ENCODE peak calls at places on chromosomes 16 and 17, in six cellular contexts. One of them, this sample, is unnamed.

GRCh38 chr17:40104570-40105471 is 4.4 kb upstream of the NR1D1 start:
- DNase-seq in prostate gland: peak
- DNase-seq in H1: no peak
- DNase-seq in Panc1: no peak
- DNase-seq in transverse colon: no peak
- DNase-seq in endothelial cell of umbilical vein: no peak
- DNase-seq in this sample: no peak

GRCh38 chr16:50538411-50539052 is 9.7 kb upstream of the NKD1 start:
- DNase-seq in H1: no peak
- DNase-seq in transverse colon: no peak
- DNase-seq in endothelial cell of umbilical vein: no peak
- DNase-seq in prostate gland: no peak
- DNase-seq in Panc1: no peak
- DNase-seq in this sample: no peak

GRCh38 chr17:21313320-21313719 is 28.8 kb downstream of the MAP2K3 start:
- DNase-seq in Panc1: no peak
- DNase-seq in prostate gland: no peak
- DNase-seq in H1: no peak
- DNase-seq in transverse colon: no peak
- DNase-seq in endothelial cell of umbilical vein: no peak
- DNase-seq in this sample: no peak

GRCh38 chr17:64736804-64737492 is 74.8 kb upstream of the SMURF2 start:
- DNase-seq in endothelial cell of umbilical vein: peak
- DNase-seq in prostate gland: peak
- DNase-seq in H1: no peak
- DNase-seq in Panc1: no peak
- DNase-seq in transverse colon: peak
- DNase-seq in this sample: no peak

GRCh38 chr17:74882517-74883240 is 9.9 kb upstream of the FDXR start:
- DNase-seq in prostate gland: no peak
- DNase-seq in Panc1: no peak
- DNase-seq in transverse colon: no peak
- DNase-seq in H1: no peak
- DNase-seq in endothelial cell of umbilical vein: no peak
- DNase-seq in this sample: no peak

GRCh38 chr17:9951803-9952202 is 46.7 kb upstream of the RCVRN start:
- DNase-seq in transverse colon: no peak
- DNase-seq in endothelial cell of umbilical vein: no peak
- DNase-seq in H1: no peak
- DNase-seq in prostate gland: no peak
- DNase-seq in Panc1: no peak
- DNase-seq in this sample: no peak

GRCh38 chr17:66123163-66123562 is 68.8 kb downstream of the CEP112 start:
- DNase-seq in transverse colon: no peak
- DNase-seq in H1: no peak
- DNase-seq in endothelial cell of umbilical vein: no peak
- DNase-seq in Panc1: no peak
- DNase-seq in prostate gland: no peak
- DNase-seq in this sample: no peak

GRCh38 chr17:47316316-47316715 is 7.4 kb upstream of the EFCAB13 start:
- DNase-seq in transverse colon: no peak
- DNase-seq in H1: no peak
- DNase-seq in Panc1: no peak
- DNase-seq in prostate gland: no peak
- DNase-seq in endothelial cell of umbilical vein: peak
- DNase-seq in this sample: no peak

GRCh38 chr17:10429416-10430045 is 7.8 kb upstream of the MYH8 start:
- DNase-seq in endothelial cell of umbilical vein: no peak
- DNase-seq in H1: no peak
- DNase-seq in transverse colon: no peak
- DNase-seq in Panc1: no peak
- DNase-seq in prostate gland: no peak
- DNase-seq in this sample: no peak

GRCh38 chr17:76707985-76708807 is 2.6 kb downstream of the MXRA7 start:
- DNase-seq in H1: peak
- DNase-seq in transverse colon: no peak
- DNase-seq in Panc1: no peak
- DNase-seq in endothelial cell of umbilical vein: no peak
- DNase-seq in prostate gland: no peak
- DNase-seq in this sample: no peak

GRCh38 chr17:75759457-75759856 is 5.5 kb downstream of the GALK1 start:
- DNase-seq in transverse colon: no peak
- DNase-seq in Panc1: no peak
- DNase-seq in H1: no peak
- DNase-seq in endothelial cell of umbilical vein: no peak
- DNase-seq in prostate gland: peak
- DNase-seq in this sample: no peak

GRCh38 chr16:83955218-83956130 is 2.4 kb downstream of the OSGIN1 start:
- DNase-seq in H1: no peak
- DNase-seq in endothelial cell of umbilical vein: peak
- DNase-seq in prostate gland: no peak
- DNase-seq in transverse colon: no peak
- DNase-seq in Panc1: no peak
- DNase-seq in this sample: no peak

GRCh38 chr17:37710344-37710886 is 34.4 kb downstream of the HNF1B start:
- DNase-seq in H1: peak
- DNase-seq in endothelial cell of umbilical vein: peak
- DNase-seq in Panc1: no peak
- DNase-seq in transverse colon: peak
- DNase-seq in prostate gland: peak
- DNase-seq in this sample: no peak

GRCh38 chr17:53390575-53390974 is 432.2 kb upstream of the KIF2B start:
- DNase-seq in transverse colon: no peak
- DNase-seq in endothelial cell of umbilical vein: no peak
- DNase-seq in Panc1: no peak
- DNase-seq in prostate gland: no peak
- DNase-seq in H1: no peak
- DNase-seq in this sample: no peak

GRCh38 chr17:74647871-74648672 is 24.5 kb upstream of the CD300E start:
- DNase-seq in Panc1: no peak
- DNase-seq in H1: no peak
- DNase-seq in transverse colon: no peak
- DNase-seq in endothelial cell of umbilical vein: no peak
- DNase-seq in prostate gland: no peak
- DNase-seq in this sample: no peak

GRCh38 chr16:83648347-83648746 is 159.4 kb upstream of the HSBP1 start:
- DNase-seq in Panc1: no peak
- DNase-seq in transverse colon: no peak
- DNase-seq in H1: no peak
- DNase-seq in prostate gland: no peak
- DNase-seq in endothelial cell of umbilical vein: no peak
- DNase-seq in this sample: no peak

GRCh38 chr16:86297391-86297790 is 212.9 kb upstream of the FOXF1 start:
- DNase-seq in endothelial cell of umbilical vein: no peak
- DNase-seq in transverse colon: no peak
- DNase-seq in Panc1: no peak
- DNase-seq in H1: no peak
- DNase-seq in prostate gland: no peak
- DNase-seq in this sample: no peak

GRCh38 chr17:48025904-48026502 is 11.6 kb downstream of the COPZ2 start:
- DNase-seq in H1: no peak
- DNase-seq in endothelial cell of umbilical vein: peak
- DNase-seq in transverse colon: no peak
- DNase-seq in Panc1: no peak
- DNase-seq in prostate gland: peak
- DNase-seq in this sample: no peak

GRCh38 chr17:28405632-28406477 is at the start of gene SLC46A1:
- DNase-seq in endothelial cell of umbilical vein: peak
- DNase-seq in transverse colon: peak
- DNase-seq in H1: no peak
- DNase-seq in Panc1: no peak
- DNase-seq in prostate gland: peak
- DNase-seq in this sample: peak

GRCh38 chr17:18371455-18371854 is 6.1 kb upstream of the EVPLL start:
- DNase-seq in endothelial cell of umbilical vein: no peak
- DNase-seq in transverse colon: no peak
- DNase-seq in Panc1: no peak
- DNase-seq in H1: no peak
- DNase-seq in prostate gland: no peak
- DNase-seq in this sample: no peak

GRCh38 chr16:46896314-46896968 is 12.3 kb downstream of the GPT2 start:
- DNase-seq in H1: no peak
- DNase-seq in prostate gland: no peak
- DNase-seq in endothelial cell of umbilical vein: no peak
- DNase-seq in Panc1: no peak
- DNase-seq in transverse colon: no peak
- DNase-seq in this sample: no peak

GRCh38 chr17:68790481-68790880 is 164.7 kb downstream of the ABCA8 start:
- DNase-seq in endothelial cell of umbilical vein: no peak
- DNase-seq in prostate gland: no peak
- DNase-seq in Panc1: no peak
- DNase-seq in H1: no peak
- DNase-seq in transverse colon: no peak
- DNase-seq in this sample: no peak

GRCh38 chr17:34254651-34255380 is at the start of gene CCL2:
- DNase-seq in H1: peak
- DNase-seq in prostate gland: peak
- DNase-seq in endothelial cell of umbilical vein: peak
- DNase-seq in Panc1: no peak
- DNase-seq in transverse colon: peak
- DNase-seq in this sample: peak
- TF ChIP-seq POLR2AphosphoS5 in H1: no peak
- TF ChIP-seq POLR2AphosphoS5 in prostate gland: peak
- TF ChIP-seq POLR2AphosphoS5 in endothelial cell of umbilical vein: no peak
- TF ChIP-seq POLR2AphosphoS5 in Panc1: peak
- TF ChIP-seq POLR2AphosphoS5 in transverse colon: peak
- TF ChIP-seq POLR2AphosphoS5 in this sample: peak

GRCh38 chr16:88941933-88942909 is 34.8 kb downstream of the CBFA2T3 start:
- DNase-seq in endothelial cell of umbilical vein: no peak
- DNase-seq in H1: no peak
- DNase-seq in transverse colon: peak
- DNase-seq in prostate gland: no peak
- DNase-seq in Panc1: no peak
- DNase-seq in this sample: no peak
- TF ChIP-seq CTCF in endothelial cell of umbilical vein: peak
- TF ChIP-seq CTCF in H1: peak
- TF ChIP-seq CTCF in transverse colon: peak
- TF ChIP-seq CTCF in prostate gland: peak
- TF ChIP-seq CTCF in Panc1: peak
- TF ChIP-seq CTCF in this sample: peak

GRCh38 chr17:35076874-35077273 is 13.4 kb upstream of the RFFL start:
- DNase-seq in Panc1: no peak
- DNase-seq in endothelial cell of umbilical vein: no peak
- DNase-seq in H1: no peak
- DNase-seq in transverse colon: no peak
- DNase-seq in prostate gland: no peak
- DNase-seq in this sample: no peak

GRCh38 chr17:35073991-35074627 is 10.6 kb upstream of the RFFL start:
- DNase-seq in endothelial cell of umbilical vein: no peak
- DNase-seq in prostate gland: no peak
- DNase-seq in H1: no peak
- DNase-seq in Panc1: no peak
- DNase-seq in transverse colon: no peak
- DNase-seq in this sample: no peak

GRCh38 chr17:35069311-35069710 is 5.8 kb upstream of the RFFL start:
- DNase-seq in transverse colon: no peak
- DNase-seq in Panc1: no peak
- DNase-seq in H1: no peak
- DNase-seq in endothelial cell of umbilical vein: no peak
- DNase-seq in prostate gland: no peak
- DNase-seq in this sample: no peak

GRCh38 chr17:35074711-35075707 is 11.5 kb upstream of the RFFL start:
- DNase-seq in transverse colon: no peak
- DNase-seq in Panc1: no peak
- DNase-seq in H1: no peak
- DNase-seq in endothelial cell of umbilical vein: peak
- DNase-seq in prostate gland: no peak
- DNase-seq in this sample: no peak

DNA sequence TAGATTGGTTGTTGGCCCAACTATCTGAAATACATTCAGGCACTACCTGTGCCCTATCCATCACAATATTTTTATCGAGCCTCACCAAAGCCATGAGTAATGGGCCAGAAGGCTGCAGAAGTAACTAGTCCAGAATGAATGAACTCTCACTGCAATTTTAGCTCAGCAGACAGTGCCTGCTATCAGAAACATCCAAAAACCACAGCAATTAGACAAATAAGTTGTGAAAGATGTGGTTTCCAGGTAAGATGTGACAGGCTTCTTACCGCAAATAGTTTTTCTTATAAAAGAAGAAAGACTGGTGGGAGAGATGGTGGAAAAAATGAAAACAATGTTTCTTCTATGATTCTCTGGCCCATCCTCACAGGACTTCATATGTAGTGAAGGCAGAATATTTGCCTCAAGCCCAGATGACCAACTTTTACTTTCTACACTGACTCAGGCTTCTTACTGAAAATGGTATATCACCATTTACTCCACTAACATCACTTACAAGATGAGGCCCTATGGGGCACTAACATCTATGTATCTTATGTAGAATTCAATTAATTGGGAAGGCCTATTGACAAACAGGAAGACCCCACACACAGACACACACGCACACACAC is 9.8 kb upstream of the RFFL start:
- DNase-seq in Panc1: no peak
- DNase-seq in H1: no peak
- DNase-seq in prostate gland: no peak
- DNase-seq in endothelial cell of umbilical vein: no peak
- DNase-seq in transverse colon: no peak
- DNase-seq in this sample: no peak
- H3K27ac ChIP-seq in Panc1: no peak
- H3K27ac ChIP-seq in H1: no peak
- H3K27ac ChIP-seq in prostate gland: no peak
- H3K27ac ChIP-seq in endothelial cell of umbilical vein: no peak
- H3K27ac ChIP-seq in transverse colon: no peak
- H3K27ac ChIP-seq in this sample: no peak

GRCh38 chr17:59400858-59401257 is 69.4 kb downstream of the YPEL2 start:
- DNase-seq in endothelial cell of umbilical vein: no peak
- DNase-seq in transverse colon: no peak
- DNase-seq in H1: no peak
- DNase-seq in prostate gland: no peak
- DNase-seq in Panc1: no peak
- DNase-seq in this sample: no peak

GRCh38 chr17:59402760-59403159 is 71.3 kb downstream of the YPEL2 start:
- DNase-seq in endothelial cell of umbilical vein: no peak
- DNase-seq in prostate gland: no peak
- DNase-seq in Panc1: no peak
- DNase-seq in H1: no peak
- DNase-seq in transverse colon: no peak
- DNase-seq in this sample: no peak

GRCh38 chr17:59399914-59400313 is 68.5 kb downstream of the YPEL2 start:
- DNase-seq in Panc1: no peak
- DNase-seq in H1: no peak
- DNase-seq in prostate gland: no peak
- DNase-seq in endothelial cell of umbilical vein: no peak
- DNase-seq in transverse colon: no peak
- DNase-seq in this sample: no peak

GRCh38 chr17:59401274-59401673 is 69.8 kb downstream of the YPEL2 start:
- DNase-seq in Panc1: no peak
- DNase-seq in prostate gland: no peak
- DNase-seq in transverse colon: no peak
- DNase-seq in endothelial cell of umbilical vein: no peak
- DNase-seq in H1: no peak
- DNase-seq in this sample: no peak

DNA sequence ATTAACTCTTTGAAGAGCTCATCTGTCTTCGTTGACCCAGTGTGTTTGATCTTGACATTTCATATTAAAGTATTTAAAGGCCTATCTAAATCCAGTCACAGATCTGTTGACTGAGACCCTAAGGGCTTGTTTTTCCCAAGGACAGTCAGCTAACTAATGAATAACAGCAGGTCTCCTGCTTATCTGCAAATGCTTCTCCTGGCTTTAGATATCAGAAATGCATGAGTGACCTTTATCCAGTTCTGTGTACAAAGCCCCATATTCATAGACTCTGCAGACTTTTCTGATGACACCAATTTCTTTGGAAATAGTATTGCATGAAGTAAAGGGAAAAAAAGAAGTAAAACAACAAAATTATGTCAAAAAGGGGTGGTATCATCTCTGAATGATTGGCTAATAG is 70.3 kb downstream of the YPEL2 start:
- DNase-seq in Panc1: no peak
- DNase-seq in prostate gland: no peak
- DNase-seq in endothelial cell of umbilical vein: no peak
- DNase-seq in H1: no peak
- DNase-seq in transverse colon: no peak
- DNase-seq in this sample: no peak
- TF ChIP-seq POLR2AphosphoS5 in Panc1: no peak
- TF ChIP-seq POLR2AphosphoS5 in prostate gland: no peak
- TF ChIP-seq POLR2AphosphoS5 in endothelial cell of umbilical vein: no peak
- TF ChIP-seq POLR2AphosphoS5 in H1: no peak
- TF ChIP-seq POLR2AphosphoS5 in transverse colon: no peak
- TF ChIP-seq POLR2AphosphoS5 in this sample: no peak